ENCODE peak calls at places on chromosomes 2 and 18, in seven cellular contexts. T is fibroblast of the aortic adventitia, N is astrocyte of the spinal cord, G is heart left ventricle, J is neural progenitor cell, P is ovary, K is HCT116. U is an unnamed sample.
A peak's percentile ranks its signal among the peaks of the same experiment; 100 is the strongest.

GRCh38 chr18:51525453-51526225 is 328.2 kb upstream of the MEX3C start:
- DNase-seq in T (no peak), N (no peak), G (no peak), J (no peak), P (no peak), K (no peak), U (no peak)

GRCh38 chr2:96265349-96265839 is 403 bp downstream of the TMEM127 start:
- DNase-seq in T (peak; percentile 11), N (no peak), G (peak; percentile 70), J (peak; percentile 77), P (no peak), K (no peak), U (peak; percentile 36)

GRCh38 chr2:135916232-135916631 is 40.0 kb upstream of the MCM6 start:
- DNase-seq in T (peak; percentile 67), N (peak; percentile 60), G (no peak), J (peak; percentile 20), P (no peak), K (peak; percentile 13), U (peak; percentile 53)

GRCh38 chr2:131092409-131093065 is 723 bp downstream of the FAM168B start:
- DNase-seq in T (no peak), N (peak; percentile 14), G (no peak), J (no peak), P (no peak), K (no peak), U (no peak)

GRCh38 chr2:8388779-8389178 is 293.1 kb upstream of the ID2 start:
- DNase-seq in T (no peak), N (no peak), G (no peak), J (no peak), P (no peak), K (no peak), U (no peak)

GRCh38 chr2:132438650-132439030 is 22.0 kb downstream of the GPR39 start:
- DNase-seq in T (peak; percentile 87), N (peak; percentile 89), G (no peak), J (no peak), P (no peak), K (peak; percentile 78), U (peak; percentile 77)

GRCh38 chr2:19380532-19380931 is 22.1 kb upstream of the OSR1 start:
- DNase-seq in T (no peak), N (no peak), G (no peak), J (no peak), P (no peak), K (no peak), U (no peak)

GRCh38 chr18:57970356-57971095 is 73.5 kb upstream of the NEDD4L start:
- DNase-seq in T (no peak), N (no peak), G (no peak), J (peak; percentile 36), P (no peak), K (peak; percentile 34), U (no peak)

GRCh38 chr2:44616616-44617266 is 255.0 kb downstream of the CAMKMT start:
- DNase-seq in T (no peak), N (no peak), G (no peak), J (no peak), P (no peak), K (no peak), U (no peak)

GRCh38 chr18:48667276-48668254 is 128.7 kb downstream of the CTIF start:
- DNase-seq in T (no peak), N (peak; percentile 46), G (no peak), J (peak; percentile 59), P (peak; percentile 17), K (no peak), U (no peak)

GRCh38 chr18:68148862-68149261 is 566.0 kb downstream of the TMX3 start:
- DNase-seq in T (no peak), N (no peak), G (no peak), J (peak; percentile 70), P (no peak), K (no peak), U (no peak)

GRCh38 chr2:241320394-241320793 is 4.7 kb downstream of the SEPTIN2 start:
- DNase-seq in T (no peak), N (no peak), G (no peak), J (no peak), P (no peak), K (no peak), U (no peak)

GRCh38 chr2:23519334-23519651 is 134.3 kb downstream of the KLHL29 start:
- DNase-seq in T (no peak), N (no peak), G (no peak), J (no peak), P (no peak), K (no peak), U (no peak)

GRCh38 chr2:240200230-240201051 is 60.0 kb upstream of the OTOS start:
- DNase-seq in T (peak; percentile 14), N (no peak), G (no peak), J (peak; percentile 46), P (peak; percentile 53), K (no peak), U (peak; percentile 58)

GRCh38 chr18:49276680-49277079 is 183.8 kb downstream of the DYM start:
- DNase-seq in T (peak; percentile 62), N (no peak), G (no peak), J (no peak), P (no peak), K (no peak), U (no peak)

GRCh38 chr18:63099848-63100625 is 219.5 kb downstream of the BCL2 start:
- DNase-seq in T (no peak), N (no peak), G (peak; percentile 73), J (no peak), P (no peak), K (no peak), U (no peak)

DNA sequence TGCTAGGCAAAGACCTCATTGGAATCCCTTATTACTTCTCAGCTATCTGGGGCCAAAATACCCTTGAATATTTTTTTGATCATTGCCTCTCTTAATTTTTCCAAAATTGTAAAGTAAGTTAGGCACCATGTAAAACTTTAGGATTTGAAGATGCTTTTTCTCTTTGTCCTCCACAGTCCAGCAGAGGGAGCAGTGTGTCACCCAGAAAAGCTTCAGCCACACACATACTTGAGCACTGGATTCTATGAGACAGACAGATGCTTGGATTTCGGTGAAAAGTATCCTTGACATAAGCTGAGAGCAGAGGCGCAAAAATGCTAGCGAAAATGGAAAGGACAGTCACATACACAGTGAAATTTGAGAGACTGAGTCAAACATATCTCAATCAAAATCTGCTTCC is 74.7 kb upstream of the KCNJ3 start:
- DNase-seq in T (peak; percentile 6), N (peak; percentile 52), G (peak; percentile 16), J (peak; percentile 65), P (no peak), K (peak; percentile 56), U (peak; percentile 30)
- TF ChIP-seq CTCF in T (peak; percentile 27), N (peak; percentile 70), G (peak; percentile 48), J (peak; percentile 89), P (no peak), K (peak; percentile 58), U (peak; percentile 46)

GRCh38 chr18:11070593-11070992 is 78.8 kb downstream of the PIEZO2 start:
- DNase-seq in T (no peak), N (no peak), G (no peak), J (no peak), P (no peak), K (no peak), U (no peak)

GRCh38 chr18:11071300-11071699 is 78.1 kb downstream of the PIEZO2 start:
- DNase-seq in T (no peak), N (no peak), G (no peak), J (no peak), P (no peak), K (no peak), U (no peak)

GRCh38 chr18:11065061-11065460 is 84.3 kb downstream of the PIEZO2 start:
- DNase-seq in T (no peak), N (no peak), G (no peak), J (no peak), P (no peak), K (no peak), U (no peak)

GRCh38 chr18:11064106-11064505 is 85.3 kb downstream of the PIEZO2 start:
- DNase-seq in T (no peak), N (no peak), G (no peak), J (no peak), P (no peak), K (no peak), U (no peak)

DNA sequence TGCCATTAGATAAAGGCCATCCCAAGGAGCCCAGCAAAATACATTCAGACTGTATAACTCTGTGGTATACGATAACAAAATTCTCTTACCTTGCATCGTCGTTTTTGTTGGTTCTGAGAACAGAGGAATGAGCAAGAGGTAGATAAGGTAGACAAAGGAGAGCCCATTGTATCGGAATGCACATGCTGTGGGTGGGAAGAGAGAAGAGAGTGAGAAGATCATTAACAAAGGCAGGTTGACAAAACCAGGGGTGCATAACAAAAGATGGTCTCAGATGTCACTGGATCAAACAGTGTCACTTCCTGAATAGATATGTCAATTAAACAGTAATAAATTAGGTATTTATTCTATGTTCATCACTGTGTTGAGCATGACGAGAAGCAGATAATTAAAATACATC is 83.3 kb downstream of the PIEZO2 start:
- DNase-seq in T (no peak), N (no peak), G (no peak), J (peak; percentile 4), P (no peak), K (no peak), U (no peak)
- H3K4me3 ChIP-seq in T (no peak overlapping the region), N (no peak overlapping the region), G (no peak overlapping the region), J (no peak overlapping the region), P (no peak overlapping the region), K (no peak overlapping the region), U (no peak overlapping the region)

DNA sequence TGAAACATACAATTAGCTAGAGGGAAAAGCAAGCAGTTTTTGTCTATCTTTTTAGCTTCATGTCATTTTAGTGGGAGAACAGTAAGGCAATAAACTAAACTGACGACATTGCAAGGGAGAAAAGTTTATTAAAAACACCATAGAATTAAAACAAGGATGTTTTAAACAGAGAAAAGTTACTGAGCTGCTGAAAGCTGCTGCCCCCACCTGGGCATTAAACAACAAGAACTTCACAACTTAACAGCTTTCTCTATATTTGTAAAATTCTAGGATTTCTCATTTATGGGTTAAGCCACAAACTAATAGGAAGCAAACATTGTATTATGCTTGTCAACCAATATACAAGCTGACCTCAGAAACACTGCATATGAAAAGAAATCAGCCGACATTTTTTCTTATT is 289.2 kb downstream of the ERBB4 start:
- DNase-seq in T (peak; percentile 65), N (peak; percentile 38), G (no peak), J (no peak), P (no peak), K (no peak), U (peak; percentile 0)
- TF ChIP-seq CTCF in T (peak; percentile 54), N (peak; percentile 47), G (no peak), J (peak; percentile 42), P (no peak), K (peak; percentile 54), U (no peak)

GRCh38 chr2:155727097-155727906 is 605.2 kb downstream of the NR4A2 start:
- DNase-seq in T (no peak), N (peak; percentile 1), G (no peak), J (no peak), P (no peak), K (no peak), U (no peak)

DNA sequence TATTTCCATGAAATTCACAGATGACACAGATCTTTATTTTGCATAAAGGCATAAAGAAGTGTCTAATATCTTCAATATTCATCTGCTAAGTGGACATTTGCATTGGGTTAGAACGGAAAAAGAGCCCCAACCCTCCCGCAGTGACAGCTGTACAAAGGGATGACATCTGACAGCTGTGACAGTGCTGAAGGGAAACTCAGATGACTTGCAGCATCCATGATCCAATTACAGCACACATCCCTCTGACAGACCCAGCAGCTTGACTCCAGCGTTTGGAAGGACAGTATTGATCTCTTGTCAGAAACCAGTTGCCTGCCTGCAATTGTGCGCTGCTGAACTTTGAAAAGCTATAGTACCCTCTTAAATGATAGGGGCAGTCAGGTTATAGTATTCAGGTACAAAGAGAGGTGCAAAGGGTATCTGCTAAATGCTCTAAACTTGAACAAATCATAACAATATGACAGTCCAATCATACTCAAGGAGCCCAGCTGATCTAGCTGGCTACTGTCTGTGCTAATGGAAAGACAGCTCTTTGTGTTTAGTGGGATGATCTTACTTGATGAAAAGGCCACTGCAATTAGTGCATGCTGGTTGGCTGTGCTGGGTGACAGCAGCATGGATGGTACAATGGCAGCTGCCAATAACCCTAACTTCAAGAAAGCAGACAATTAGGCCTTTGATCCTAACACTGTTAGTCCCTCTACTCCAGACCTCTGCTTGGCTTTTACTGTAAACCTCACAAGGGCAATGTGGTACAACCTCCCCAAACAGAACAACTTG is 599.2 kb downstream of the NR4A2 start:
- DNase-seq in T (no peak), N (no peak), G (no peak), J (peak; percentile 52), P (no peak), K (no peak), U (no peak)
- H3K4me3 ChIP-seq in T (no peak overlapping the region), N (no peak overlapping the region), G (no peak overlapping the region), J (no peak overlapping the region), P (no peak overlapping the region), K (no peak overlapping the region), U (no peak overlapping the region)